ENCODE peak calls at places on chromosomes 1 and 21, in five cellular contexts. K is T-helper 17 cell, Y is RCC 7860, M is neural progenitor cell, F is HS-5. R is an unnamed sample.

GRCh38 chr1:73673980-73674379 is 524.0 kb downstream of the LRRIQ3 start:
- DNase-seq in F (no peak), M (peak; percentile 32), Y (no peak), K (no peak), R (no peak)

GRCh38 chr1:54996359-54996868 is 2.3 kb upstream of the BSND start:
- DNase-seq in Y (peak; percentile 45), F (no peak), K (peak; percentile 69), M (peak; percentile 89), R (peak; percentile 92)

GRCh38 chr1:234696986-234697385 is 87.0 kb upstream of the IRF2BP2 start:
- DNase-seq in F (no peak), Y (no peak), K (no peak), M (no peak), R (no peak)

GRCh38 chr1:162003825-162004205 is 19.9 kb downstream of the OLFML2B start:
- DNase-seq in M (no peak), Y (peak; percentile 70), K (no peak), F (peak; percentile 75), R (no peak)

GRCh38 chr1:193069748-193070394 is 10.5 kb downstream of the RO60 start:
- DNase-seq in M (peak; percentile 44), K (no peak), Y (no peak), F (no peak), R (no peak)

GRCh38 chr1:22884806-22885559 is 87.7 kb downstream of the LACTBL1 start:
- DNase-seq in F (no peak), Y (no peak), M (no peak), K (no peak), R (no peak)

GRCh38 chr1:244088161-244088560 is 37.1 kb downstream of the ZBTB18 start:
- DNase-seq in K (no peak), Y (no peak), M (no peak), F (no peak), R (no peak)

GRCh38 chr1:95742591-95743089 is 508.6 kb downstream of the RWDD3 start:
- DNase-seq in K (no peak), M (peak; percentile 72), Y (peak; percentile 84), F (peak; percentile 13), R (no peak)

GRCh38 chr1:36034692-36035091 is 49.2 kb upstream of the TEKT2 start:
- DNase-seq in Y (peak; percentile 76), F (peak; percentile 63), M (no peak), K (no peak), R (no peak)

GRCh38 chr21:27584266-27584665 is 617.4 kb upstream of the ADAMTS5 start:
- DNase-seq in K (no peak), M (no peak), Y (no peak), F (no peak), R (no peak)

GRCh38 chr1:117611121-117611601 is 5.3 kb downstream of the TENT5C start:
- DNase-seq in F (no peak), K (no peak), Y (no peak), M (no peak), R (no peak)

GRCh38 chr1:38846210-38846609 is 13.4 kb downstream of the RRAGC start:
- DNase-seq in F (no peak), K (no peak), Y (no peak), M (no peak), R (no peak)

GRCh38 chr1:39395357-39395831 is 96.0 kb upstream of the BMP8A start:
- DNase-seq in F (no peak), M (no peak), Y (peak; percentile 86), K (no peak), R (no peak)

GRCh38 chr1:12064073-12064969 is 1.2 kb downstream of the TNFRSF8 start:
- DNase-seq in K (no peak), Y (no peak), F (no peak), M (no peak), R (no peak)